ENCODE peak calls at places on chromosomes 7 and 10, in seven cellular contexts. L, J, N, A, S, Q and O are unnamed samples.

GRCh38 chr10:7553531-7553930 is 113.2 kb downstream of the ITIH5 start:
- DNase-seq in L (no peak), J (no peak), N (no peak), A (no peak), S (no peak), Q (no peak), O (no peak)

GRCh38 chr10:13758761-13759160 is 172.0 kb downstream of the PRPF18 start:
- DNase-seq in L (no peak), J (no peak), N (no peak), A (no peak), S (no peak), Q (no peak), O (no peak)

GRCh38 chr7:47539398-47540052 is 42.4 kb downstream of the TNS3 start:
- DNase-seq in L (peak; percentile 89), J (peak; percentile 11), N (no peak), A (no peak), S (peak; percentile 71), Q (no peak), O (no peak)

GRCh38 chr10:89625041-89625765 is 19.8 kb downstream of the PANK1 start:
- DNase-seq in L (no peak), J (no peak), N (no peak), A (no peak), S (no peak), Q (no peak), O (no peak)

GRCh38 chr7:108189733-108190388 is 59.7 kb upstream of the LAMB4 start:
- DNase-seq in L (no peak), J (no peak), N (no peak), A (no peak), S (no peak), Q (no peak), O (no peak)

GRCh38 chr10:126247454-126247975 is 140.8 kb downstream of the ADAM12 start:
- DNase-seq in L (no peak), J (no peak), N (no peak), A (no peak), S (peak; percentile 92), Q (no peak), O (no peak)

GRCh38 chr10:131685576-131685975 is 215.2 kb upstream of the PPP2R2D start:
- DNase-seq in L (no peak), J (no peak), N (no peak), A (no peak), S (no peak), Q (no peak), O (no peak)

GRCh38 chr7:28166982-28167715 is 13.4 kb downstream of the JAZF1 start:
- DNase-seq in L (no peak), J (no peak), N (no peak), A (no peak), S (no peak), Q (no peak), O (no peak)

GRCh38 chr7:43511029-43511428 is 71.9 kb upstream of the STK17A start:
- DNase-seq in L (peak; percentile 49), J (peak; percentile 75), N (no peak), A (no peak), S (peak; percentile 17), Q (no peak), O (no peak)
- TF ChIP-seq CTCF in L (peak; percentile 70), J (peak; percentile 60), N (peak; percentile 29), A (peak; percentile 4), S (no peak), Q (no peak), O (no peak)

DNA sequence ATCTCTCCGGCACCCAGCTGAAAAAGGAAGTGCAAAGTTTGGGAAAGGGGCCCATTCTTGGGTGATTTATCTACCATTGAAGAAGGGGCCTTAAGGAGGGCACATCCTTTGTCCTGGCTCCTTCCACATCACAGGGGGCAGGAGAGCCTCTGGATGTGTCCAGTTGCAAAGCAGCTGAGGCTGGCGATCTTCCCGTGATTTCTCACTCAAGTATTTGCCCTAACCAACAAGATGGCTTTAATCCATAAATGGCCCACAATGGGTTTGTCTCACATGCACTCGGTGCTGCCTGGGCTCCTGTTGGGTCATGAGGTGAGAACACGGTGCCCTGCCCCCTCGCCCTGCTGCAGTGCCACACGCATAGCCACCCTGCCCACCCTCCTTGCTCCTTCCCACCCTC is 14.2 kb upstream of the FRMPD2 start:
- DNase-seq in L (no peak), J (no peak), N (no peak), A (no peak), S (no peak), Q (no peak), O (no peak)
- TF ChIP-seq REST in L (no peak), J (no peak), N (no peak), A (no peak), S (no peak), Q (no peak), O (no peak)

GRCh38 chr10:17783751-17784150 is 25.4 kb upstream of the MRC1 start:
- DNase-seq in L (no peak), J (no peak), N (no peak), A (no peak), S (no peak), Q (no peak), O (no peak)
- TF ChIP-seq CTCF in L (no peak), J (no peak), N (no peak), A (no peak), S (no peak), Q (no peak), O (no peak)

GRCh38 chr7:137916980-137917645 is 70.3 kb upstream of the DGKI start:
- DNase-seq in L (no peak), J (no peak), N (no peak), A (no peak), S (no peak), Q (no peak), O (no peak)
- TF ChIP-seq REST in L (no peak), J (no peak), N (no peak), A (no peak), S (no peak), Q (no peak), O (no peak)

GRCh38 chr7:130758429-130759056 is 24.5 kb upstream of the KLF14 start:
- DNase-seq in L (peak; percentile 29), J (peak; percentile 68), N (peak; percentile 56), A (peak; percentile 37), S (peak; percentile 64), Q (peak; percentile 60), O (no peak)
- TF ChIP-seq CTCF in L (peak; percentile 39), J (no peak), N (peak; percentile 98), A (peak; percentile 81), S (peak; percentile 89), Q (no peak), O (peak; percentile 13)

GRCh38 chr10:107152087-107152486 is 12.4 kb downstream of the SORCS1 start:
- DNase-seq in L (no peak), J (no peak), N (no peak), A (no peak), S (no peak), Q (no peak), O (no peak)
- TF ChIP-seq REST in L (no peak), J (no peak), N (no peak), A (no peak), S (no peak), Q (no peak), O (no peak)

DNA sequence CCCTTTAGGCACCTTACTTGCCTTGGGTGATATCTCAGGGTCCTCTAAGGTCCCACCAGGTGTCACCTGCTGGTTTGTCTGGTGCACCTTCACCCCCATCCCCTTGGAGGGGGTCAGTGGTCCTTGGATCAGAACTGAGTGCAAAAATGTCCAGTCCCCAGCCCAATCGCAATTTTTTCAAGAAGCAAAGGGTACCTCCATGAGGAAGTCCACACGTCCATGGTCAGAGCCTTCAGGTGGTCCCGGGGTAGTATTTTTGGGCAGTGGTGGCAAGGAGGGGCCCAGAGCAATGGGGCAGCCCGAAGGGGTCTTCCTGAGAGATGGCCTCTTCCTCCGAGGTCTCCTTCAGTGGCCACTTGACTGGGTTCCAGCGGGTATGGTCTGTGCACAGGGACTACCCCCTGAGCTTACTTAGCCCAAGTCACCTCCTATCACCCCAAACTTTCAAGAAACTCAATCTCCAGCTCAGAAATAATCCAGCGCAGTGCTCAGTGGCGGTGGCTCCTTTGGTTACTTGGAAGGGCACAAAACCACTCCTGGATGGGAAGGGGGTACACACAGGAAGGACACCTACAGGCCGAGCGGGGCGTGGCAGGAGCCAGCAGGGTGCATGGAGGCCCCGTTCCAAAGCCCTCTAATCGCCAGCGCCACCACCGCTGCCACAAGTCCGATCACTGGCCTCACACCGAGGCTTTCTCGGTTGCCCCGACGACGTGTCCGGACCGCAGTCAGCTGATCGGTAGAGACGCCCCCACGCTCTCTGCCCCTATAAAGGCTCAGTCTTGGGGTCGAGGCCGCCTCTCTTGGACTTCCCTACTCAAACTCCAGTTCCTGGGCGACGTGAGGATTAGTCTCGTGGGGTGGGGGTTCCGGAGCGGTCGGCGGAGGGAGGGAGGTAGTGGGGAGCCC is 4.5 kb downstream of the SAP25 start:
- DNase-seq in L (peak; percentile 91), J (peak; percentile 96), N (peak; percentile 79), A (no peak), S (peak; percentile 62), Q (peak; percentile 76), O (peak; percentile 44)
- TF ChIP-seq CTCF in L (peak; percentile 90), J (peak; percentile 63), N (peak; percentile 51), A (peak; percentile 41), S (no peak), Q (peak; percentile 78), O (no peak)

GRCh38 chr7:158273138-158273651 is 314.4 kb downstream of the PTPRN2 start:
- DNase-seq in L (no peak), J (no peak), N (peak; percentile 63), A (no peak), S (no peak), Q (no peak), O (no peak)
- TF ChIP-seq REST in L (no peak), J (no peak), N (no peak), A (no peak), S (no peak), Q (no peak), O (no peak)